ENCODE peak calls at places on chromosomes 12 and 14, in four cellular contexts. Q, Y, M and P are unnamed samples.
A peak's percentile ranks its signal among the peaks of the same experiment; 100 is the strongest.

GRCh38 chr12:100573499-100574261 is at the start of gene GAS2L3:
- DNase-seq in Q (peak; percentile 96), Y (peak; percentile 92), M (peak; percentile 92), P (peak; percentile 96)

GRCh38 chr12:62332598-62332997 is 72.4 kb downstream of the USP15 start:
- DNase-seq in Q (peak; percentile 75), Y (peak; percentile 70), M (no peak), P (peak; percentile 54)

GRCh38 chr14:90483551-90483950 is 86.7 kb downstream of the CALM1 start:
- DNase-seq in Q (no peak), Y (no peak), M (no peak), P (no peak)

GRCh38 chr12:22118206-22118605 is 72.2 kb downstream of the CMAS start:
- DNase-seq in Q (no peak), Y (no peak), M (no peak), P (no peak)

GRCh38 chr12:109469516-109469915 is 7.6 kb downstream of the KCTD10 start:
- DNase-seq in Q (peak; percentile 65), Y (no peak), M (no peak), P (no peak)

GRCh38 chr12:88552672-88553079 is 27.6 kb downstream of the KITLG start:
- DNase-seq in Q (peak; percentile 71), Y (peak; percentile 55), M (no peak), P (peak; percentile 62)

GRCh38 chr12:623172-623864 is 39.9 kb downstream of the NINJ2 start:
- DNase-seq in Q (no peak), Y (no peak), M (no peak), P (no peak)

GRCh38 chr12:75613981-75614380 is 102.6 kb upstream of the KRR1 start:
- DNase-seq in Q (peak; percentile 26), Y (no peak), M (no peak), P (peak; percentile 23)

GRCh38 chr12:53274445-53274844 is 6.3 kb downstream of the ESPL1 start:
- DNase-seq in Q (no peak), Y (no peak), M (peak; percentile 32), P (no peak)

GRCh38 chr14:57847096-57847495 is 18.8 kb downstream of the SLC35F4 start:
- DNase-seq in Q (peak; percentile 75), Y (no peak), M (no peak), P (peak; percentile 55)

GRCh38 chr12:92408072-92408900 is 262.6 kb upstream of the BTG1 start:
- DNase-seq in Q (peak; percentile 53), Y (no peak), M (no peak), P (peak; percentile 19)

GRCh38 chr14:85546390-85546789 is 16.4 kb downstream of the FLRT2 start:
- DNase-seq in Q (no peak), Y (no peak), M (no peak), P (no peak)

GRCh38 chr14:89266754-89267153 is 150.3 kb downstream of the FOXN3 start:
- DNase-seq in Q (peak; percentile 56), Y (peak; percentile 28), M (no peak), P (no peak)

GRCh38 chr12:97995085-97995484 is 520.3 kb upstream of the TMPO start:
- DNase-seq in Q (no peak), Y (no peak), M (no peak), P (no peak)

GRCh38 chr14:59063259-59063658 is 125.2 kb upstream of the DAAM1 start:
- DNase-seq in Q (no peak), Y (no peak), M (no peak), P (no peak)

GRCh38 chr12:95318071-95318545 is 100.5 kb downstream of the VEZT start:
- DNase-seq in Q (peak; percentile 75), Y (peak; percentile 87), M (no peak), P (peak; percentile 71)

GRCh38 chr12:19739195-19739776 is 300.0 kb downstream of the AEBP2 start:
- DNase-seq in Q (peak; percentile 72), Y (peak; percentile 76), M (no peak), P (peak; percentile 91)

GRCh38 chr12:116266220-116266619 is 11.3 kb downstream of the MED13L start:
- DNase-seq in Q (peak; percentile 56), Y (peak; percentile 53), M (no peak), P (peak; percentile 24)

GRCh38 chr12:66941150-66941549 is 262.3 kb upstream of the GRIP1 start:
- DNase-seq in Q (no peak), Y (no peak), M (no peak), P (no peak)

GRCh38 chr14:105937253-105938054 is 411.1 kb downstream of the TMEM121 start:
- DNase-seq in Q (no peak), Y (no peak), M (no peak), P (no peak)

GRCh38 chr14:77542349-77543239 is 44.0 kb upstream of the ISM2 start:
- DNase-seq in Q (no peak), Y (peak; percentile 30), M (no peak), P (peak; percentile 14)

GRCh38 chr14:102922490-102923200 is at the start of gene AMN:
- DNase-seq in Q (peak; percentile 33), Y (no peak), M (no peak), P (peak; percentile 41)

GRCh38 chr14:37116933-37117844 is 55.2 kb downstream of the SLC25A21 start:
- DNase-seq in Q (peak; percentile 73), Y (peak; percentile 44), M (no peak), P (peak; percentile 89)

GRCh38 chr12:107138990-107139389 is 45.6 kb upstream of the CRY1 start:
- DNase-seq in Q (no peak), Y (no peak), M (no peak), P (no peak)

GRCh38 chr12:8914716-8915526 is 612 bp downstream of the PHC1 start:
- DNase-seq in Q (peak; percentile 67), Y (peak; percentile 63), M (peak; percentile 60), P (peak; percentile 56)

GRCh38 chr12:18146375-18146774 is 56.4 kb upstream of the RERGL start:
- DNase-seq in Q (peak; percentile 10), Y (no peak), M (no peak), P (no peak)

GRCh38 chr12:15842106-15842505 is 40.1 kb upstream of the STRAP start:
- DNase-seq in Q (peak; percentile 88), Y (peak; percentile 44), M (no peak), P (peak; percentile 43)

GRCh38 chr14:76904740-76905569 is 78.7 kb downstream of the LRRC74A start:
- DNase-seq in Q (peak; percentile 99), Y (peak; percentile 98), M (peak; percentile 82), P (peak; percentile 90)

GRCh38 chr12:19220205-19220604 is 90.7 kb downstream of the PLEKHA5 start:
- DNase-seq in Q (peak; percentile 74), Y (peak; percentile 73), M (no peak), P (no peak)

GRCh38 chr12:29066061-29066588 is 83.0 kb upstream of the FAR2 start:
- DNase-seq in Q (peak; percentile 79), Y (peak; percentile 48), M (no peak), P (peak; percentile 53)

GRCh38 chr12:85588221-85588620 is 248.0 kb downstream of the RASSF9 start:
- DNase-seq in Q (no peak), Y (no peak), M (no peak), P (no peak)

GRCh38 chr12:9943244-9943643 is 11.1 kb upstream of the CLEC2A start:
- DNase-seq in Q (no peak), Y (no peak), M (no peak), P (no peak)

DNA sequence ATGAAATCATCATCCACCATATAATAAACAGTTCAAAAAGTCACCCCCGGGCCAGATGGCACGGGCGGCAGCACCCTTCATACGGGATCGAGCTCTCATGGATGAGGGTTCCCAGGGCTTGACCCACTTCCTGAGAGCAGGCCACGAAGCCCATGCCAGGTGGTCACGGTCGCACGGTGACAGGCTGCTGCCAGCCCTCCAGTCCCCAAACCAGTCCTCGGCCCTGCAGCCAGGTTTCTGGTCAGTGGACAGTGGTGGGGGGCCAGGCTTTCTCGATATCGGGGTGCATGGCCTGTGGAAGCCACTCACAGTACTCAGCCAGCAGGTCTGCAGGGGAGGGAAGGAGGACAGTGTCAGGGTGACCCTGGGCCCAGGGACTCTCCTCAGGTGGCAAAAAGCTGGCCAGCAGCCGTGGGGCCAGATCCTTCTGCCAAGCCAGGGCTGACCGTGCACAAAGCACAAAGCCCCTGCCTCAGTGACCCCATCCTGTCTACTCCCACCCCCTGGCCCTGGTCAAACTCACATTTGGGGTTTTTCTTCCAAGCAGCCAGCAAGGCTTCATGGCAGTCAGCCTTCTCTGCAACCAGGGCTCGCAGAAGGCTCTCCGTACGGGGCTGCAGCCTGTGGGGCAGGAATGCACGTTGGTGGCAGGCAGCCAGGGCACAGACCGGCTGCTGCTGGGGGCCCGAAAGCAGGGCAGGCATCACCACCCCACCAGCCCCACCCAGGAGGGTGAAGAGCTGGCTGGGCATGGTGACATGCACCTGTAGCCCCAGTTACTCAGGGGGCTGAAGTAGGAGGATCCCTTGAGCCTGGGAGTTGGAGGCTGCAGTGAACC is 33.3 kb upstream of the UBC start:
- DNase-seq in Q (no peak), Y (no peak), M (no peak), P (no peak)
- H3K36me3 ChIP-seq in Q (no peaks in the 10 kb centered on the region), Y (peaks cover 50% of the 10 kb centered on the region), M (peaks cover 84% of the 10 kb centered on the region), P (peaks cover 40% of the 10 kb centered on the region)

DNA sequence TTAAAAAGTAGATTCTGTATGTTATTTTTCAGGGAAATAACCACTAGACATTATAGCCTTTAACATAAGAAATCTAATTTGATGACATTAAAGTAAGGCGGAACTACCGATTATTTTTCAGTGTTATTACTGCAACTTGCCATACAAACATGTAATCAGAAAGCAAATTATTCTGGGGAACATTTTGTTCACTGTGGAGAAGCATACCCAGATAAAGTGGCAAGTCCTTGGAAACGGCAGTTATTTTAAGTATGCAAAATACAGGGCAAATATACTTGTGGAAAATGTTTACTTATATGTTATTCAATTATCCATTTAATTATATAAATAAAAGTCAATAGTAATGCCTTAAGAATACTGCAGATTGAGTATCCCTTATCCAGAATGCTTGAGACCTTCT is 71.9 kb downstream of the FERMT2 start:
- DNase-seq in Q (no peak), Y (no peak), M (no peak), P (no peak)
- H3K36me3 ChIP-seq in Q (peaks cover 64% of the 10 kb centered on the region), Y (peaks cover 87% of the 10 kb centered on the region), M (peaks cover 74% of the 10 kb centered on the region), P (peaks cover 81% of the 10 kb centered on the region)

GRCh38 chr14:55626131-55626530 is 46.1 kb downstream of the KTN1 start:
- DNase-seq in Q (no peak), Y (no peak), M (no peak), P (no peak)

GRCh38 chr14:55625481-55625880 is 45.5 kb downstream of the KTN1 start:
- DNase-seq in Q (no peak), Y (no peak), M (no peak), P (peak; percentile 33)

GRCh38 chr14:55624913-55625312 is 44.9 kb downstream of the KTN1 start:
- DNase-seq in Q (peak; percentile 26), Y (peak; percentile 52), M (no peak), P (no peak)

GRCh38 chr14:55614304-55614703 is 34.3 kb downstream of the KTN1 start:
- DNase-seq in Q (no peak), Y (no peak), M (no peak), P (no peak)

DNA sequence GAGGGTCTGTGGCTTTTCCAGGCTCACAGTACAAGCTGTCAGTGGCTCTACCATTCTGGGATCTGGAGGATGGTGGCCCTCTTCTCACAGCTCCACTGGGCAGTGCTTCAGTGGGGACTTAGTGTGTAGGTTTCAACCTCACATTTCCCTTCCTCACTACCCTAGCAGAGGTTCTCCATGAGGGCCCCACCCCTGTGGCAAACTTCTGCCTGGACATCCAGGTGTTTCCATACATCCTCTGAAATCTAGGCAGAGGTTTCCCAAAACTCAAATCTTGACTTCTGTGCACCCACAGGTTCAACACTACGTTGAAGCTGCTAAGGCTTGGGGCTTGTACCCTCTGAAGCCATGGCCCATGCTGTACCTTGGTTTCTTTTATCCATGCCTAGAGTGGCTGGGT is 40.3 kb downstream of the KTN1 start:
- DNase-seq in Q (no peak), Y (no peak), M (no peak), P (no peak)
- H3K36me3 ChIP-seq in Q (peaks cover 56% of the 10 kb centered on the region), Y (peaks cover 95% of the 10 kb centered on the region), M (peaks cover 92% of the 10 kb centered on the region), P (peaks cover 58% of the 10 kb centered on the region)

DNA sequence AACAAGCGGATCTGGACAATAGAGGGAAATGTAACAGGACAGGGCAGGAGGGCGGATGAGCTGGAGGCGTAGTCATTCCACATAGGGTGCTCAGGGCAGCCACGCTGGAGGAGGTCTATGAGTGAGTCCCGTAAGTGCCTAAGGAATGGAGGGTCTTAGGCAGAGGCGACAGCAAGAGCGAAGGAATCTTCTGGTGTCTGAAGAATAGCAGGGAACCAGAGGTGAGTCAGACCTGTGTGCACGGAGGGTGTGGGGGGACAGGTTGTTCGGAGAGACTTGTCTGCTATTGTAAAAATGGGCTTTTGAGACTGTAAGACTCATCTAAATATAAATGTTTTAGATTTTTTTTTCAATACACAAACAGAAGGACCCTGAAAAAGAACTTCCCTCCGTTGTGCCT is 70.6 kb downstream of the SETD3 start:
- DNase-seq in Q (no peak), Y (no peak), M (no peak), P (no peak)
- H3K36me3 ChIP-seq in Q (peaks cover 15% of the 10 kb centered on the region), Y (peaks cover 54% of the 10 kb centered on the region), M (peaks cover 62% of the 10 kb centered on the region), P (peaks cover 30% of the 10 kb centered on the region)